ENCODE peak calls at places on chromosomes 13 and 19, in nine cellular contexts. W is PC-3; J is T-helper 17 cell; M is stimulated activated effector memory CD8-positive, alpha-beta T cell treated with anti-CD3 and anti-CD28 coated beads, Interleukin-12 subunit alpha, Interleukin-12 subunit beta, amount 100 ng/mL, for 72 hours; I is NCI-H460; Z is stimulated activated CD4-positive, alpha-beta T cell treated with anti-CD3 and anti-CD28 coated beads, Interleukin-1b, Interleukin-23, amount 100 ng/mL, for 1 hour; D is left ventricle myocardium inferior; N is DND-41; F is stimulated activated naive CD4-positive, alpha-beta T cell. U is an unnamed sample.

GRCh38 chr13:91406619-91407018 is 8.2 kb downstream of the GPC5 start:
- DNase-seq in W (peak; percentile 47), J (no peak), M (peak; percentile 9), I (peak; percentile 33), Z (no peak), D (no peak), N (peak; percentile 32), F (no peak), U (no peak)

GRCh38 chr19:1854542-1855039 is 6.3 kb upstream of the REXO1 start:
- DNase-seq in W (no peak), J (no peak), M (no peak), I (no peak), Z (no peak), D (peak; percentile 74), N (no peak), F (no peak), U (no peak)

GRCh38 chr19:19540707-19541515 is 2.8 kb downstream of the CILP2 start:
- DNase-seq in W (peak; percentile 93), J (peak; percentile 63), M (peak; percentile 61), I (peak; percentile 29), Z (peak; percentile 64), D (no peak), N (peak; percentile 50), F (peak; percentile 69), U (no peak)

GRCh38 chr19:27652796-27653195 is 1560.2 kb downstream of the UQCRFS1 start:
- DNase-seq in W (no peak), J (no peak), M (no peak), I (no peak), Z (no peak), D (no peak), N (no peak), F (no peak), U (no peak)

GRCh38 chr13:80239571-80240255 is 101.2 kb downstream of the SPRY2 start:
- DNase-seq in W (peak; percentile 71), J (no peak), M (no peak), I (no peak), Z (no peak), D (no peak), N (no peak), F (no peak), U (no peak)

GRCh38 chr19:19461306-19461670 is 54.1 kb downstream of the TSSK6 start:
- DNase-seq in W (no peak), J (no peak), M (no peak), I (no peak), Z (no peak), D (no peak), N (no peak), F (no peak), U (no peak)

GRCh38 chr13:74074723-74075122 is 59.5 kb downstream of the KLF12 start:
- DNase-seq in W (peak; percentile 34), J (no peak), M (no peak), I (no peak), Z (no peak), D (no peak), N (no peak), F (no peak), U (no peak)

GRCh38 chr13:34886987-34887386 is 55.1 kb upstream of the NBEA start:
- DNase-seq in W (peak; percentile 68), J (no peak), M (no peak), I (no peak), Z (no peak), D (no peak), N (no peak), F (no peak), U (no peak)

GRCh38 chr13:99307247-99307646 is at the start of gene GPR183:
- DNase-seq in W (no peak), J (peak; percentile 25), M (no peak), I (no peak), Z (no peak), D (no peak), N (no peak), F (peak; percentile 81), U (no peak)

GRCh38 chr19:46907880-46908279 is 47.1 kb downstream of the ARHGAP35 start:
- DNase-seq in W (no peak), J (no peak), M (no peak), I (no peak), Z (no peak), D (no peak), N (no peak), F (no peak), U (no peak)

GRCh38 chr19:13241321-13242104 is 91.3 kb downstream of the IER2 start:
- DNase-seq in W (peak; percentile 26), J (no peak), M (no peak), I (no peak), Z (no peak), D (no peak), N (peak; percentile 13), F (no peak), U (no peak)

GRCh38 chr13:110118106-110118505 is 188.9 kb downstream of the COL4A1 start:
- DNase-seq in W (no peak), J (no peak), M (no peak), I (no peak), Z (no peak), D (no peak), N (no peak), F (no peak), U (no peak)

GRCh38 chr13:60838581-60838980 is 441.6 kb downstream of the TDRD3 start:
- DNase-seq in W (peak; percentile 36), J (no peak), M (no peak), I (no peak), Z (no peak), D (no peak), N (no peak), F (no peak), U (no peak)

GRCh38 chr13:76790519-76791289 is 95.5 kb downstream of the KCTD12 start:
- DNase-seq in W (no peak), J (no peak), M (no peak), I (no peak), Z (no peak), D (no peak), N (no peak), F (no peak), U (no peak)

GRCh38 chr13:64127856-64128255 is 2712.2 kb upstream of the PCDH20 start:
- DNase-seq in W (no peak), J (no peak), M (no peak), I (no peak), Z (no peak), D (no peak), N (no peak), F (no peak), U (no peak)

GRCh38 chr13:112784811-112785418 is 95.1 kb downstream of the ATP11A start:
- DNase-seq in W (no peak), J (no peak), M (no peak), I (no peak), Z (no peak), D (no peak), N (no peak), F (no peak), U (no peak)

GRCh38 chr13:19838726-19839342 is 24.6 kb downstream of the ZMYM5 start:
- DNase-seq in W (no peak), J (no peak), M (no peak), I (no peak), Z (no peak), D (no peak), N (no peak), F (no peak), U (no peak)

GRCh38 chr13:53058077-53058660 is 29.6 kb downstream of the OLFM4 start:
- DNase-seq in W (no peak), J (no peak), M (no peak), I (no peak), Z (no peak), D (no peak), N (no peak), F (no peak), U (no peak)

GRCh38 chr19:16587031-16588023 is 15.1 kb upstream of the SLC35E1 start:
- DNase-seq in W (no peak), J (peak; percentile 33), M (no peak), I (no peak), Z (no peak), D (no peak), N (peak; percentile 89), F (peak; percentile 50), U (no peak)

GRCh38 chr19:6099633-6100032 is 10.7 kb downstream of the RFX2 start:
- DNase-seq in W (no peak), J (no peak), M (no peak), I (no peak), Z (no peak), D (no peak), N (no peak), F (no peak), U (no peak)

GRCh38 chr13:40402931-40403412 is 263.5 kb downstream of the FOXO1 start:
- DNase-seq in W (peak; percentile 59), J (no peak), M (no peak), I (no peak), Z (no peak), D (no peak), N (no peak), F (no peak), U (no peak)

U was measured in cortex of kidney.